ENCODE peak calls at places on chromosomes 4 and X, in five cellular contexts. R, F, Q, V and K are unnamed samples.

GRCh38 chrX:112761239-112762207 is 79.1 kb downstream of the AMOT start:
- DNase-seq in R (no peak), V (no peak), Q (no peak), F (no peak), K (no peak)

GRCh38 chr4:31360786-31361185 is 640.6 kb downstream of the PCDH7 start:
- DNase-seq in F (peak), R (no peak), Q (no peak), V (no peak), K (no peak)

GRCh38 chr4:22129454-22130075 is 181.0 kb upstream of the KCNIP4 start:
- DNase-seq in F (peak), V (no peak), Q (no peak), R (no peak), K (no peak)

GRCh38 chrX:74179071-74179470 is 124.9 kb upstream of the ZCCHC13 start:
- DNase-seq in Q (no peak), F (peak), R (no peak), V (no peak), K (no peak)

GRCh38 chr4:148315049-148315448 is 127.2 kb downstream of the NR3C2 start:
- DNase-seq in R (no peak), V (no peak), F (peak), Q (no peak), K (no peak)

GRCh38 chr4:130545171-130545570 is 1449.2 kb downstream of the C4orf33 start:
- DNase-seq in Q (no peak), F (no peak), V (no peak), R (no peak), K (no peak)

GRCh38 chrX:150696836-150697235 is 3.6 kb downstream of the MTMR1 start:
- DNase-seq in V (no peak), F (no peak), R (no peak), Q (no peak), K (no peak)

GRCh38 chr4:155759372-155760252 is 791 bp downstream of the GUCY1B1 start:
- DNase-seq in F (peak), R (peak), V (peak), Q (peak), K (no peak)

GRCh38 chr4:153788419-153789276 is at the start of gene SFRP2:
- DNase-seq in Q (no peak), R (peak), V (peak), F (no peak), K (no peak)

GRCh38 chr4:128287159-128287870 is at the start of gene PGRMC2:
- DNase-seq in Q (peak), F (peak), R (no peak), V (no peak), K (no peak)

GRCh38 chr4:43277003-43277402 is 384.5 kb downstream of the GRXCR1 start:
- DNase-seq in Q (no peak), F (peak), V (no peak), R (no peak), K (no peak)

GRCh38 chr4:54971474-54971950 is 153.9 kb downstream of the KDR start:
- DNase-seq in R (no peak), F (peak), V (no peak), Q (no peak), K (no peak)

GRCh38 chr4:22573198-22573597 is 57.3 kb upstream of the ADGRA3 start:
- DNase-seq in R (peak), Q (peak), F (no peak), V (no peak), K (no peak)

GRCh38 chr4:155666701-155667537 is at the start of gene GUCY1A1:
- DNase-seq in Q (no peak), R (no peak), V (peak), F (no peak), K (peak)

GRCh38 chr4:128716325-128716724 is 93.2 kb upstream of the JADE1 start:
- DNase-seq in V (no peak), Q (no peak), F (peak), R (peak), K (no peak)

GRCh38 chr4:94390804-94391410 is 48.3 kb upstream of the HPGDS start:
- DNase-seq in Q (no peak), V (no peak), F (peak), R (no peak), K (peak)

GRCh38 chr4:97038146-97038516 is 1105.1 kb downstream of the STPG2 start:
- DNase-seq in V (no peak), Q (no peak), F (no peak), R (no peak), K (no peak)

GRCh38 chr4:146371812-146372211 is 149.9 kb downstream of the SLC10A7 start:
- DNase-seq in F (no peak), Q (no peak), V (no peak), R (no peak), K (no peak)

GRCh38 chr4:3262208-3263052 is 13.5 kb downstream of the MSANTD1 start:
- DNase-seq in Q (no peak), F (no peak), V (peak), R (no peak), K (no peak)

GRCh38 chr4:139633661-139634060 is 32.0 kb upstream of the MGST2 start:
- DNase-seq in V (no peak), Q (no peak), F (peak), R (no peak), K (peak)

GRCh38 chrX:118025193-118025592 is 91.4 kb downstream of the KLHL13 start:
- DNase-seq in R (no peak), F (peak), V (no peak), Q (no peak), K (no peak)

GRCh38 chr4:15504041-15504440 is 34.4 kb downstream of the CC2D2A start:
- DNase-seq in F (peak), V (no peak), Q (no peak), R (no peak), K (no peak)

GRCh38 chrX:143429021-143429570 is 88.2 kb downstream of the SPANXN3 start:
- DNase-seq in F (no peak), R (no peak), V (no peak), Q (no peak), K (no peak)
- H3K4me3 ChIP-seq in F (no peak), R (no peak), V (no peak), Q (no peak), K (no peak)

DNA sequence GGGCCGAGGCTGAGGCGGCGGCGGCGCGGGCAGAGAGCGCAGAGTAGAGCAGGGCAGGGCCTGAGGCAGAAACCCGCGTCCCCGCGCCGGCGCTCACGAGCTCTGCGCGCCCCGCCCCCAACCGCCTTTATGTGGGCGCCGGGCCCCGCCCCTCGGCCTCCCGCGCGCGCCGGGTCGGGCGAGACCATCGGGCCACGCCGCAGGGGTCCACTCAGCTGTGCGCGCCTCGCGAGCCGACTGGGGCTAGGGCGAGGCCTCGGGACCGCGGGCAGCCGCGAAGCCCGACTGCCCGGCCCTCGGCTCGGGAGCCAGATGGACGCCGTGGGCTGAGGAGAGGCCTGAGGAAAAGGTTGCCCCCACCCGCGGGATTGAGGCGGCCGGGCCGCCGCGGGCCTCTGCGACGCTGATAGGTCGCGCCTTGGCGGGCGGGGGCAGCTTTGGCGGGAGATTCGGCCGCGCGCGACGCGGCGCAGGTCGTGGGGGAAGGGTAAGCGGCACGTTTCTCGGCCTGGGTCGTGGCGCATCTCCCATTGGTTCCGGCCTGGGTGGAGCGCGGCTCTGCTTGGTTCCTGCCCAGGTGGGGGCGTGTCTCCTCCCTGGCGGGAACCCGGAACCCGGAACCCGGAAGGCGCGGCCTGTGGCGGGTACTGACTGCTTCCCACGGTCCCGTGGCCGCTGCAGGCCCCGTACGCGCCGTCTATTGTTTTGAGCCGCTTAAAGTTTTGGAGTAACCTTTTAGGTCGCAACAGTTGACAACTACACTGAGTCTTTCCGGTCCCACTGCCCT is at the start of gene SLBP:
- DNase-seq in F (peak), V (peak), R (peak), Q (peak), K (peak)
- TF ChIP-seq POLR2A in F (peak), V (no peak), R (peak), Q (peak), K (peak)

GRCh38 chr4:75516144-75516543 is 1.9 kb downstream of the THAP6 start:
- DNase-seq in F (no peak), V (no peak), R (no peak), Q (no peak), K (no peak)
- H3K4me3 ChIP-seq in F (no peak), V (no peak), R (no peak), Q (no peak), K (no peak)

DNA sequence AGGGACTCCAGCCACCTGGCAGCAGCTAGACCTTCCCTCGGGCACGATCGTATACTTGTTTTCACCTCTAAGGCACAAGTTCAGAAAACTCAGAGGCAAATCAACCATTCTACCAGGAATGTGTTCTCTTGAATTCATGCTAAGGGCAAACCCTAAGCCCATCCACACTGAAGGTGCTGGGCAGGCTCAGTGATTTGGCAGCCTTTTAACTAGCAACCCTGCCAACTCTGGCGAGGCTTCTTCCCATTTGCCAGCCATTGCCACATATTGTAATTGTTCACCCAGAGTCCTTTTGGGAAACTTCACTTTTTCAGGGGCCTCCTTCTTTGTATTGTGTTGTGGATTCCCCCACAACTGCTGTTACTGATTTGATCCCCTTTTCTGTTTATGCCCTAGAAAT is 298.6 kb upstream of the LDB2 start:
- DNase-seq in R (no peak), V (no peak), Q (no peak), F (no peak), K (no peak)
- TF ChIP-seq POLR2A in R (no peak), V (no peak), Q (no peak), F (no peak), K (no peak)

DNA sequence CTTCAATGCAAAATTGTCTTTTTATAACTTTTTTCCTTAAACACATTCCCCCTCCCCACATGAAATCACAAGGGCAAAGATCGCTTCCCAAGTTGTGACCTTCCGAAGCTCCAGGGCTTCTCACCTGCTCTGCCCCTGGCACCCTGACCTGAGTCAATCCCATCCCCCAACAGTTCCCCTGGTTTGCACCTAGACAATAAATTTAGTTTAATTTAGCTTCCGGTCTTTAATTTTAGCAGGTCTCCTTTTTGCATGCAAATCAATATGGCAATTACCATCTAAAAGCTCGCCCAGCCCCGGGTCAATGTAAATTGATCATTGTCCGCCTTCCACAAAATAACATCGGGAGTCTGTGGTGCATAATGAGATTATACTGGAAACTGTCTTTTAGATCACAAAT is 6.8 kb downstream of the BCOR start:
- DNase-seq in R (no peak), F (no peak), Q (no peak), V (no peak), K (no peak)
- H3K4me3 ChIP-seq in R (no peak), F (no peak), Q (no peak), V (no peak), K (no peak)

DNA sequence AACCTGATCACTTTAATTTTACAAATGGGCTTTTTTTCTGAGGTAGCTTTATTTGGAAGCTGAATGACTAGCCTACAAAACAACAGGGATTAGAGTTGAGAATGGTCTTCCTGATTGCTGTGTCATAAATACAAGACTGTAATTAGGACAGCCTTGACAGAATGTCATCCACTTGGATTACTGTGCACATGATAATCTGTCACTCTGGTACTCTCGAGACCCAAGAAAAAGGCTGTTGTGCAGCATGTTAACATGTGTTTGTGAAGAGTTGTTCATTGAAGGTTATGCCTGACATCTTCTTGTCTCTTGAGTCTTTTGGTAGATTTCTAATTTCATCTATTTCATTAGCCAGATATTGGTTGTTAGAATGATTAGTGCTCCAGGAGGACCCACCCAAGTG is 212.2 kb upstream of the GPRIN3 start:
- DNase-seq in R (no peak), V (no peak), F (no peak), Q (no peak), K (no peak)
- TF ChIP-seq POLR2A in R (no peak), V (no peak), F (no peak), Q (no peak), K (no peak)

DNA sequence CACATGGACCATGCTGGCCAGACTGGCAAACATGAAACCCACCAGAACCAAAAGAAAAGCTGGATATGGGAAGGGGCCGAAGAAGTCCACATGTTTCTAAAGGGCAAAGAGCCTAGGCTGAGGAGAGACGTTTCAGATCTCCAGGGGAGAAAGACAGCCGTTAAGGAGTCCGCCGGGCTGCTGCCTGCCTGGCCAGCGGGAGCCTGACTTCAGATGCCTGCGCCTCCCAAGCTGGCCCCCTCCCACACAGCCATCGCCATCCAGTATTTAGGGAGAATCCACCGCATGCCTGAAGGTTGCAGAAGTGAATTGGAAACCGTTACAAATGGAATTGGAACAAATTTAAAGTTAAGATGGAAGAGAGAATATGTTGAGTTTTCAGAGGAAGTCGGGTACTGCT is 2.9 kb downstream of the TBL1X start:
- DNase-seq in F (peak), R (no peak), Q (no peak), V (no peak), K (no peak)
- H3K4me3 ChIP-seq in F (peak), R (no peak), Q (peak), V (no peak), K (no peak)

DNA sequence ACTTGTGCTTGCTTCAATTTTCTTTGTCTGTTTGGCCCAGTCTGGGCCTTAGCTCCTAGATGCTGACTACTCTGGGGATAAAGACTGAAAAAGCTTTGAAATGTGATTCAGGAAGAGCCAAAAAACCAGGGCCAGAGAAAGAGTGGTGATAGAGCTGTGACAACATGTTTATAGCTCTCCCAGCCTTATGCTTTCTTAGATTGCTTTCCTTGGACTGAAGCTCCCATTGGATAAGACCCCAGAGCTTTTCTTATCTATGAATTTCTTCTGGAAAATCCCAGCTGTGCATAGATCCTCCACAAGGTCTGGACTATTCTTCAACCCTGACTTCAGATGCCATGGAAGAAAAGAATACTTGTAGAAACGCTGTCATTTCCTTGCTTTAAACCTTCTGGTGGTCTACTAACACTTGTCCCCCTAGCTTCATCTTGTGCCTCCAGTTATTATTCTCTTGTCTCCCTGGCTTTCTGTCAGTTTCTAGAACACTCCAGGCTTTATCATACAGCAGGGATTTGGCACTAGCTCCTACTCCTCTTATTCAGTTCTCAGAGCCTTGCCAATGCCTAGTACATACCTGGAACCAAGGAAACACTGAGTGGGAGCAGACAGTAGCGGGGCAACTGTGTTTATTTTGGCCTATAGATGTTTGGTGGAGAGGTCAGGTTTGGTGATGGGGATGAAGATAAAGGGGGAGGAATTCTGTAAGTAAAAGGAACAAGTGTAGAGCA is 57.1 kb upstream of the TEX13D start:
- DNase-seq in R (no peak), Q (no peak), V (no peak), F (no peak), K (no peak)
- TF ChIP-seq POLR2A in R (no peak), Q (no peak), V (no peak), F (no peak), K (no peak)